ENCODE peak calls at places on chromosomes 12 and 14, in four cellular contexts. J is GM12865; B is neural progenitor cell; I is CD8-positive, alpha-beta memory T cell. X is an unnamed sample.

GRCh38 chr12:118513554-118513953 is 137.2 kb downstream of the SUDS3 start:
- DNase-seq in B (no peak), I (no peak), J (no peak), X (no peak)

GRCh38 chr12:95942532-95943230 is at the start of gene CCDC38:
- DNase-seq in I (peak; percentile 90), B (peak; percentile 78), J (peak; percentile 90), X (peak; percentile 67)

GRCh38 chr14:92386637-92387036 is 63.7 kb downstream of the SLC24A4 start:
- DNase-seq in B (no peak), J (no peak), I (no peak), X (no peak)

GRCh38 chr14:76953196-76953945 is 75.1 kb downstream of the IRF2BPL start:
- DNase-seq in J (peak; percentile 57), B (no peak), I (peak; percentile 61), X (no peak)

GRCh38 chr12:114414031-114414865 is 8.3 kb upstream of the TBX5 start:
- DNase-seq in J (no peak), B (peak; percentile 55), I (no peak), X (no peak)

GRCh38 chr14:37787879-37788494 is 192.6 kb downstream of the TTC6 start:
- DNase-seq in B (no peak), J (no peak), I (no peak), X (no peak)

GRCh38 chr12:104410786-104411185 is 46.0 kb upstream of the CHST11 start:
- DNase-seq in I (no peak), J (no peak), B (no peak), X (no peak)

GRCh38 chr12:124745891-124746570 is 117.6 kb downstream of the SCARB1 start:
- DNase-seq in I (no peak), B (peak; percentile 94), J (no peak), X (no peak)

GRCh38 chr12:42767998-42768397 is 178.5 kb upstream of the PRICKLE1 start:
- DNase-seq in I (no peak), J (no peak), B (no peak), X (no peak)

GRCh38 chr14:100772607-100773165 is 46.0 kb downstream of the DLK1 start:
- DNase-seq in I (no peak), J (no peak), B (no peak), X (no peak)

GRCh38 chr12:34600592-34601462 is 578.5 kb downstream of the ALG10 start:
- DNase-seq in I (no peak), B (no peak), J (no peak), X (no peak)

GRCh38 chr12:69254046-69254445 is 14.7 kb downstream of the CPSF6 start:
- DNase-seq in B (peak; percentile 51), J (peak; percentile 74), I (no peak), X (no peak)

GRCh38 chr14:81416233-81416927 is 16.3 kb upstream of the STON2 start:
- DNase-seq in B (no peak), I (no peak), J (no peak), X (no peak)

GRCh38 chr14:88910386-88910785 is 85.9 kb downstream of the TTC8 start:
- DNase-seq in B (no peak), J (no peak), I (no peak), X (no peak)

GRCh38 chr14:60102389-60102788 is 10.7 kb downstream of the PCNX4 start:
- DNase-seq in I (no peak), J (no peak), B (no peak), X (no peak)

GRCh38 chr12:119835068-119835467 is 42.1 kb downstream of the CIT start:
- DNase-seq in B (peak; percentile 26), J (no peak), I (no peak), X (no peak)

GRCh38 chr12:12010277-12011031 is 60.3 kb upstream of the BCL2L14 start:
- DNase-seq in I (peak; percentile 68), J (peak; percentile 93), B (no peak), X (peak; percentile 43)

GRCh38 chr12:76080017-76080728 is 4.3 kb downstream of the NAP1L1 start:
- DNase-seq in B (no peak), J (no peak), I (no peak), X (no peak)

GRCh38 chr12:19657401-19657800 is 218.1 kb downstream of the AEBP2 start:
- DNase-seq in I (no peak), J (no peak), B (no peak), X (no peak)

GRCh38 chr14:81301813-81302212 is 81.1 kb upstream of the GTF2A1 start:
- DNase-seq in B (no peak), I (no peak), J (no peak), X (no peak)

X was measured in T-helper 22 cell.